ENCODE peak calls at places on chromosomes 7 and 10, in five cellular contexts. F, H, G, Z and J are unnamed samples.

GRCh38 chr7:140267381-140268226 is 90.8 kb upstream of the KDM7A start:
- DNase-seq in H (no peak), F (no peak), Z (no peak), G (no peak), J (no peak)

GRCh38 chr10:26468691-26469090 is 30.6 kb downstream of the APBB1IP start:
- DNase-seq in Z (no peak), G (no peak), H (no peak), F (no peak), J (no peak)

GRCh38 chr10:114022751-114023150 is 20.9 kb upstream of the ADRB1 start:
- DNase-seq in H (no peak), Z (no peak), G (no peak), F (no peak), J (no peak)

GRCh38 chr10:97185326-97186058 is at the start of gene SLIT1:
- DNase-seq in H (no peak), F (no peak), Z (no peak), G (no peak), J (no peak)

GRCh38 chr7:153518201-153518984 is 533.8 kb upstream of the DPP6 start:
- DNase-seq in F (no peak), Z (no peak), G (no peak), H (no peak), J (no peak)

GRCh38 chr10:69721690-69722310 is 79.9 kb upstream of the COL13A1 start:
- DNase-seq in H (peak; percentile 74), G (peak; percentile 85), Z (no peak), F (peak; percentile 80), J (peak; percentile 93)

GRCh38 chr7:42720871-42721835 is 190.7 kb downstream of the C7orf25 start:
- DNase-seq in G (no peak), H (peak; percentile 39), Z (no peak), F (peak; percentile 15), J (peak; percentile 6)

GRCh38 chr10:116138897-116139296 is 134.1 kb downstream of the GFRA1 start:
- DNase-seq in Z (no peak), G (no peak), H (no peak), F (no peak), J (no peak)

GRCh38 chr10:70145666-70146488 is 623 bp downstream of the TYSND1 start:
- DNase-seq in F (peak; percentile 56), G (peak; percentile 58), H (peak; percentile 50), Z (no peak), J (peak; percentile 73)

GRCh38 chr7:82049442-82049841 is 279.6 kb upstream of the HGF start:
- DNase-seq in F (no peak), H (peak; percentile 35), Z (no peak), G (peak; percentile 59), J (peak; percentile 79)

GRCh38 chr7:44061645-44062179 is 3.7 kb downstream of the PGAM2 start:
- DNase-seq in H (no peak), G (no peak), Z (no peak), F (no peak), J (no peak)

GRCh38 chr7:54728411-54728810 is 30.6 kb downstream of the SEC61G start:
- DNase-seq in G (no peak), H (no peak), F (no peak), Z (no peak), J (no peak)

GRCh38 chr10:93420091-93420490 is 62.0 kb downstream of the MYOF start:
- DNase-seq in F (no peak), H (no peak), Z (no peak), G (peak; percentile 79), J (peak; percentile 53)

GRCh38 chr10:17100586-17100985 is 29.0 kb downstream of the CUBN start:
- DNase-seq in G (no peak), Z (no peak), F (no peak), H (no peak), J (no peak)

GRCh38 chr10:17101257-17101909 is 28.2 kb downstream of the CUBN start:
- DNase-seq in G (no peak), H (no peak), Z (no peak), F (no peak), J (no peak)

GRCh38 chr10:17098012-17098411 is 31.6 kb downstream of the CUBN start:
- DNase-seq in G (no peak), F (no peak), Z (no peak), H (no peak), J (no peak)

GRCh38 chr10:17106991-17107390 is 22.6 kb downstream of the CUBN start:
- DNase-seq in Z (no peak), G (no peak), H (no peak), F (no peak), J (no peak)

DNA sequence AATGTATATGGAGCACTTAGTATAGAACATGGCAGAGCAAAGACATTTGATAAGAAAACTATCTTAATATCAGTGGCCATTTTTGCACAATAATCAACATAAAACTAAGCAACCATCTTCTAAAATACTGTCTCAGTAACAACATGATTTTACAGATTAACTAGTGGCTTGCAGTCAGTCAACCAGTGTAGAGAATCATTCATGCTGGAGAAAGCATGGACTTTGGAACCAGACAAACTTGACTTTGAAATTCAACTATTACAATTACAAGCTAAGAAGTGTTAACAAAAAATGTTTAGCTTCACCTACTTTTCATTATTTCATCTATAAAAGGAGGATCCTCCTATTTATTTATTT is 27.7 kb downstream of the CUBN start:
- DNase-seq in Z (no peak), F (no peak), H (no peak), G (no peak), J (no peak)
- TF ChIP-seq CTCF in Z (no peak), F (no peak), H (no peak), G (no peak), J (no peak)

GRCh38 chr10:124219655-124220054 is 126.3 kb upstream of the CHST15 start:
- DNase-seq in H (no peak), F (no peak), Z (no peak), G (no peak), J (no peak)

GRCh38 chr10:124217031-124217430 is 123.6 kb upstream of the CHST15 start:
- DNase-seq in G (no peak), F (no peak), H (no peak), Z (no peak), J (no peak)

GRCh38 chr10:124220971-124221355 is 127.6 kb upstream of the CHST15 start:
- DNase-seq in Z (no peak), G (no peak), F (no peak), H (no peak), J (no peak)

GRCh38 chr10:124220547-124220946 is 127.1 kb upstream of the CHST15 start:
- DNase-seq in G (no peak), H (no peak), F (no peak), Z (no peak), J (no peak)

GRCh38 chr10:124217906-124218769 is 124.7 kb upstream of the CHST15 start:
- DNase-seq in Z (peak; percentile 10), G (no peak), F (no peak), H (no peak), J (peak; percentile 8)
- TF ChIP-seq CTCF in Z (peak; percentile 56), G (peak; percentile 2), F (no peak), H (no peak), J (no peak)

GRCh38 chr7:128939861-128940410 is 2.2 kb downstream of the IRF5 start:
- DNase-seq in H (no peak), F (no peak), G (no peak), Z (no peak), J (no peak)

GRCh38 chr7:128941946-128942526 is 4.3 kb downstream of the IRF5 start:
- DNase-seq in H (no peak), G (no peak), Z (no peak), F (no peak), J (no peak)

GRCh38 chr7:128941323-128941890 is 3.7 kb downstream of the IRF5 start:
- DNase-seq in G (no peak), F (no peak), H (no peak), Z (no peak), J (no peak)

GRCh38 chr7:128939075-128939860 is 1.5 kb downstream of the IRF5 start:
- DNase-seq in H (no peak), F (no peak), G (no peak), Z (no peak), J (no peak)

DNA sequence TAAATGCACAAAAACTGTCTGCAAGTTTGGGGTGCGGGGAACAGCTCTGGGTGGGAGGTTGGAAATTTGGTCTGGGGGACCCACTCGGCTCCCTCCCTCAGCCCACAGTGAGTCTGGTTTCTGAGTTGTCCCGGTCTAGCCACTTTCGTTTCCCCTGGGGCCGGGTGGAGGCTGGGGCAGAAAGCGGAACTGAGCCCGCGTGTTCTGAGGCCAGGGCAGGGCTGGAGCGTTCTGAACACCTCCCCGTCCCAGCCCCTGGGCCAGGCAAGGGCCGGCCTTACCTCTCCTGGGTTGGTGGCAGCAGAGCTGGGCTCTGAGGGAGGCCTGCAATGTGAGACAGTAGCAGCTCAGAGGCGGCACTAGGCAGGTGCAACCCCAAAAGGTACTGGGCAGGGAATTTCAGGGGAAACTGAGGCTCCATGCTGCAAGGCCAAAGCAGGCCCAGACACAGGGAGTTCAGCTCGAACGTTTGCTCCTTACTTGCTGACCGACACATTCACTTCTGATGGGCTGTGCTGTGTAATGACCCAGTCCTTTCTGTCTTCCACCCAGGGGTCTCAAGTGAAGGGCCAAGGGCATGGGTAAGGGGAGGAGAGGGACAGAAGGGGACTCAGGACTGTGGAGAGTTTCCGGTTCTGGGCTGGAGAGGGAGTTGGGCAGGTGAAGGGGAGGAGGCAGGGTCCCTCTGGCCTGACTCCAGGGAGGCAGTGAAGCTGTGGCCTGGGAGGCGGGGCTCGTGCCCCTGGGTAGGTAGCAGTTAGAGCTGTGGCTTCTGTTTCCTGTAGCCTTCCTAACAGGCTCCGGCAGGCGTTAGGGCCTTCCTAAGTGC is 3.0 kb downstream of the IRF5 start:
- DNase-seq in F (no peak), H (no peak), Z (no peak), G (no peak), J (no peak)
- TF ChIP-seq CTCF in F (no peak), H (no peak), Z (no peak), G (no peak), J (no peak)

GRCh38 chr10:133353202-133353959 is 4.4 kb downstream of the FUOM start:
- DNase-seq in G (no peak), H (no peak), Z (no peak), F (no peak), J (no peak)

GRCh38 chr10:133349577-133350011 is 2.4 kb downstream of the PRAP1 start:
- DNase-seq in H (no peak), Z (no peak), G (no peak), F (no peak), J (no peak)

GRCh38 chr10:133350283-133350949 is 3.2 kb downstream of the PRAP1 start:
- DNase-seq in Z (no peak), G (no peak), H (no peak), F (no peak), J (no peak)

GRCh38 chr10:133350950-133351329 is 3.8 kb downstream of the PRAP1 start:
- DNase-seq in Z (no peak), G (no peak), H (no peak), F (no peak), J (no peak)

DNA sequence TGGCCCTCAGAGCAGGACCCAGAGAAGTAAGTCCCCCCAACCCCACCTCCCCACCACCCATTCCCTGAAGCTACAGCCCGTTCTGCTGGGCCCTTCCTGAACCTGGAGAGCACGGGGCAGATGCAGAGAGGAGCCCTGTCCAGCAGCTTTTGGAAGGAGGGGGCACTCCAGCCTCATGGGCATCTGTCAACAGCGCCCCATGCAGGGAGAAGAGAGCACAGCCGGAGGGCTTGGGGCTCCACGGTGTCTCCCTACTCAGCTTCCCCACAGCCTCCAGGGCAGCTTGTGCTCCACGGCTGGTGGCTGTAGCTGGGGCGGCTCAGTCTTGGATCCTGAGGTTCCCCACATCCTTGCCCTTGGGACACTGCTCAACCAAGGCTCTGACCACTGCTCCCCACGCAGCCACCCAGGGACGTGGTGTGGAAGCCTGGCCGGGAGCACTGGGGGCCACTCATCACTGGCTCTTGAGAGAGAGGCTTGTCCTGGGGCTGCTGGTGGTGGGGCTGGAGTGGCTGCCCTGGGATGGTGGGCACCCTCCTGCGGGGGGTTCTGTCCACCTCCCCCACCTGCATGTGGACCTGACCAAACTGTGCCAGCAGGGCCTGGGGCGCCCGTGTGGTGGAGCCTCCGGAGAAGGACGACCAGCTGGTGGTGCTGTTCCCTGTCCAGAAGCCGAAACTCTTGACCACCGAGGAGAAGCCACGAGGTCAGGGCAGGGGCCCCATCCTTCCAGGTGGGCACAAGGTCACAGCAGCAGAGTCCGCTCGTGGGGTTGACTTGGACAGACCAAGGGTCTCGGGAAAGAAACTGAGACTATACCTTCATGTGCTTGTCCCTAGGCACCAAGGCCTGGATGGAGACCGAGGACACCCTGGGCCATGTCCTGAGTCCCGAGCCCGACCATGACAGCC is 4.5 kb downstream of the PRAP1 start:
- DNase-seq in F (no peak), G (no peak), Z (no peak), H (no peak), J (no peak)
- TF ChIP-seq CTCF in F (no peak), G (no peak), Z (no peak), H (no peak), J (no peak)